ENCODE peak calls at places on chromosomes 7 and 10, in ten cellular contexts. H is activated CD8-positive, alpha-beta T cell treated with anti-CD3 and anti-CD28 coated beads for 36 hours; Y is upper lobe of right lung; W is memory B cell; O is activated CD4-positive, alpha-beta T cell treated with anti-CD3 and anti-CD28 coated beads for 36 hours; R is left lung; D is naive thymus-derived CD8-positive, alpha-beta T cell; K is WTC11; F is T-cell; T is left cardiac atrium. I is an unnamed sample.

GRCh38 chr10:119680668-119681070 is 29.5 kb downstream of the BAG3 start:
- ATAC-seq in Y (no peak), R (no peak), F (peak; percentile 58), H (peak; percentile 40), K (no peak), T (peak; percentile 27), D (no peak), O (no peak), W (no peak), I (peak; percentile 58)

GRCh38 chr7:127844707-127845331 is 186.4 kb downstream of the LRRC4 start:
- ATAC-seq in O (no peak), R (peak; percentile 78), F (no peak), W (no peak), H (no peak), Y (peak; percentile 75), D (no peak), T (peak; percentile 92), K (no peak), I (peak; percentile 58)

GRCh38 chr10:124451227-124451807 is 1.5 kb upstream of the NKX1-2 start:
- ATAC-seq in O (no peak), W (no peak), T (no peak), R (no peak), F (no peak), K (peak; percentile 17), H (no peak), Y (no peak), D (no peak), I (no peak)

GRCh38 chr10:110962443-110962842 is 43.0 kb downstream of the SHOC2 start:
- ATAC-seq in T (no peak), K (no peak), H (no peak), O (no peak), F (no peak), R (no peak), D (no peak), W (no peak), Y (no peak), I (no peak)

GRCh38 chr7:113085781-113086390 is 741 bp downstream of the GPR85 start:
- ATAC-seq in K (no peak), W (peak; percentile 26), Y (peak; percentile 33), T (peak; percentile 11), D (peak; percentile 22), F (no peak), H (peak; percentile 30), R (peak; percentile 35), O (no peak), I (no peak)

GRCh38 chr7:105364748-105365147 is 24.0 kb downstream of the SRPK2 start:
- ATAC-seq in T (peak; percentile 24), R (no peak), D (no peak), O (no peak), W (no peak), H (no peak), F (no peak), Y (no peak), K (peak; percentile 30), I (no peak)

GRCh38 chr10:103641326-103641725 is 147.8 kb downstream of the NEURL1 start:
- ATAC-seq in W (no peak), K (no peak), F (no peak), R (no peak), D (no peak), T (no peak), H (no peak), Y (no peak), O (no peak), I (no peak)

GRCh38 chr7:72032934-72033333 is 379.2 kb downstream of the CALN1 start:
- ATAC-seq in H (no peak), R (peak; percentile 49), W (no peak), D (no peak), Y (no peak), K (no peak), O (no peak), F (no peak), T (peak; percentile 63), I (no peak)

GRCh38 chr10:132676193-132676891 is 109.6 kb downstream of the NKX6-2 start:
- ATAC-seq in T (peak; percentile 21), F (no peak), K (no peak), R (no peak), W (no peak), D (no peak), H (no peak), O (no peak), Y (peak; percentile 31), I (no peak)

GRCh38 chr7:28528899-28529298 is 116.6 kb downstream of the CREB5 start:
- ATAC-seq in T (peak; percentile 18), K (no peak), Y (no peak), R (no peak), H (no peak), D (no peak), O (no peak), F (no peak), W (no peak), I (peak; percentile 56)

GRCh38 chr7:20929199-20929598 is 142.5 kb upstream of the SP8 start:
- ATAC-seq in T (no peak), F (no peak), Y (no peak), K (no peak), D (no peak), R (no peak), O (no peak), H (no peak), W (no peak), I (no peak)

GRCh38 chr7:50379082-50379481 is 71.1 kb downstream of the FIGNL1 start:
- ATAC-seq in K (peak; percentile 93), R (peak; percentile 89), T (no peak), O (no peak), Y (peak; percentile 44), W (no peak), H (peak; percentile 13), D (no peak), F (peak; percentile 18), I (no peak)

GRCh38 chr7:139647085-139647484 is 123.6 kb downstream of the CLEC2L start:
- ATAC-seq in F (no peak), D (no peak), R (no peak), T (no peak), W (no peak), Y (no peak), K (no peak), H (peak; percentile 48), O (peak; percentile 52), I (no peak)

GRCh38 chr7:139441961-139442360 is 41.5 kb downstream of the KLRG2 start:
- ATAC-seq in O (no peak), D (no peak), H (no peak), T (no peak), Y (peak; percentile 28), K (no peak), F (no peak), R (no peak), W (no peak), I (no peak)

GRCh38 chr10:110502851-110503301 is 5.2 kb downstream of the DUSP5 start:
- ATAC-seq in T (peak; percentile 24), D (no peak), H (no peak), K (no peak), F (peak; percentile 22), R (peak; percentile 3), W (peak; percentile 56), O (peak; percentile 11), Y (peak; percentile 25), I (no peak)

GRCh38 chr7:98772242-98772603 is 97.6 kb downstream of the TMEM130 start:
- ATAC-seq in O (no peak), D (no peak), K (peak; percentile 13), T (no peak), H (no peak), F (no peak), W (no peak), Y (no peak), R (no peak), I (no peak)

GRCh38 chr7:29249860-29250259 is 55.3 kb downstream of the CHN2 start:
- ATAC-seq in O (no peak), D (no peak), K (no peak), Y (no peak), H (no peak), T (no peak), F (no peak), R (no peak), W (no peak), I (no peak)

GRCh38 chr7:123598657-123599056 is 3.0 kb upstream of the ASB15 start:
- ATAC-seq in O (no peak), R (no peak), H (no peak), Y (no peak), W (no peak), T (no peak), D (no peak), K (no peak), F (no peak), I (no peak)

GRCh38 chr7:150404172-150404784 is 25.1 kb downstream of the ZNF775 start:
- ATAC-seq in Y (peak; percentile 1), F (no peak), W (no peak), K (no peak), T (peak; percentile 25), R (peak; percentile 3), H (no peak), O (no peak), D (no peak), I (no peak)

GRCh38 chr7:128105228-128106022 is 74.2 kb upstream of the LRRC4 start:
- ATAC-seq in T (no peak), W (no peak), D (no peak), O (no peak), K (no peak), H (no peak), F (no peak), R (no peak), Y (no peak), I (no peak)

GRCh38 chr7:1007901-1008300 is 24.9 kb downstream of the CYP2W1 start:
- ATAC-seq in F (no peak), H (no peak), Y (no peak), R (no peak), O (no peak), T (no peak), D (no peak), W (no peak), K (no peak), I (no peak)

GRCh38 chr10:131093346-131093745 is 218.2 kb downstream of the TCERG1L start:
- ATAC-seq in K (no peak), T (no peak), F (no peak), O (no peak), R (no peak), Y (no peak), W (no peak), D (no peak), H (no peak), I (no peak)

I was measured in gastroesophageal sphincter.